ENCODE peak calls at places on chromosomes 13 and 19, in nine cellular contexts. One of them, this sample, is unnamed.

GRCh38 chr13:111248822-111249221 is 71.6 kb upstream of the TEX29 start:
- DNase-seq in CD4-positive, alpha-beta T cell: no peak
- DNase-seq in CD8-positive, alpha-beta T cell: no peak
- DNase-seq in NCI-H774: no peak
- DNase-seq in NCI-H1092: peak
- DNase-seq in stimulated activated CD8-positive, alpha-beta memory T cell treated with anti-CD3 and anti-CD28 coated beads, Interleukin-4, amount 100 ng/mL, for 24 hours: no peak
- DNase-seq in dermis microvascular lymphatic vessel endothelial cell: no peak
- DNase-seq in Calu3: no peak
- DNase-seq in stimulated activated CD4-positive, alpha-beta T cell treated with anti-CD3 and anti-CD28 coated beads, Interleukin-4, amount 100 ng/mL, for 1 hour: no peak
- DNase-seq in this sample: no peak

GRCh38 chr19:40718774-40719391 is 2.0 kb downstream of the ITPKC start:
- DNase-seq in dermis microvascular lymphatic vessel endothelial cell: peak
- DNase-seq in stimulated activated CD8-positive, alpha-beta memory T cell treated with anti-CD3 and anti-CD28 coated beads, Interleukin-4, amount 100 ng/mL, for 24 hours: no peak
- DNase-seq in Calu3: peak
- DNase-seq in stimulated activated CD4-positive, alpha-beta T cell treated with anti-CD3 and anti-CD28 coated beads, Interleukin-4, amount 100 ng/mL, for 1 hour: no peak
- DNase-seq in NCI-H774: no peak
- DNase-seq in CD4-positive, alpha-beta T cell: no peak
- DNase-seq in CD8-positive, alpha-beta T cell: no peak
- DNase-seq in NCI-H1092: no peak
- DNase-seq in this sample: peak

GRCh38 chr19:16315825-16316505 is 8.7 kb upstream of the KLF2 start:
- DNase-seq in NCI-H774: no peak
- DNase-seq in stimulated activated CD8-positive, alpha-beta memory T cell treated with anti-CD3 and anti-CD28 coated beads, Interleukin-4, amount 100 ng/mL, for 24 hours: no peak
- DNase-seq in CD4-positive, alpha-beta T cell: no peak
- DNase-seq in stimulated activated CD4-positive, alpha-beta T cell treated with anti-CD3 and anti-CD28 coated beads, Interleukin-4, amount 100 ng/mL, for 1 hour: no peak
- DNase-seq in NCI-H1092: no peak
- DNase-seq in CD8-positive, alpha-beta T cell: no peak
- DNase-seq in Calu3: no peak
- DNase-seq in dermis microvascular lymphatic vessel endothelial cell: peak
- DNase-seq in this sample: no peak

GRCh38 chr13:65966991-65967451 is 1263.1 kb downstream of the PCDH9 start:
- DNase-seq in Calu3: no peak
- DNase-seq in NCI-H1092: no peak
- DNase-seq in dermis microvascular lymphatic vessel endothelial cell: peak
- DNase-seq in stimulated activated CD4-positive, alpha-beta T cell treated with anti-CD3 and anti-CD28 coated beads, Interleukin-4, amount 100 ng/mL, for 1 hour: no peak
- DNase-seq in NCI-H774: no peak
- DNase-seq in CD4-positive, alpha-beta T cell: no peak
- DNase-seq in CD8-positive, alpha-beta T cell: no peak
- DNase-seq in stimulated activated CD8-positive, alpha-beta memory T cell treated with anti-CD3 and anti-CD28 coated beads, Interleukin-4, amount 100 ng/mL, for 24 hours: no peak
- DNase-seq in this sample: peak

GRCh38 chr13:75445717-75446529 is 36.0 kb downstream of the TBC1D4 start:
- DNase-seq in CD4-positive, alpha-beta T cell: no peak
- DNase-seq in NCI-H774: no peak
- DNase-seq in dermis microvascular lymphatic vessel endothelial cell: no peak
- DNase-seq in CD8-positive, alpha-beta T cell: no peak
- DNase-seq in Calu3: no peak
- DNase-seq in NCI-H1092: no peak
- DNase-seq in stimulated activated CD8-positive, alpha-beta memory T cell treated with anti-CD3 and anti-CD28 coated beads, Interleukin-4, amount 100 ng/mL, for 24 hours: no peak
- DNase-seq in stimulated activated CD4-positive, alpha-beta T cell treated with anti-CD3 and anti-CD28 coated beads, Interleukin-4, amount 100 ng/mL, for 1 hour: no peak
- DNase-seq in this sample: no peak

GRCh38 chr19:19202707-19203011 is 555 bp downstream of the NR2C2AP start:
- DNase-seq in NCI-H1092: no peak
- DNase-seq in stimulated activated CD8-positive, alpha-beta memory T cell treated with anti-CD3 and anti-CD28 coated beads, Interleukin-4, amount 100 ng/mL, for 24 hours: no peak
- DNase-seq in CD8-positive, alpha-beta T cell: no peak
- DNase-seq in stimulated activated CD4-positive, alpha-beta T cell treated with anti-CD3 and anti-CD28 coated beads, Interleukin-4, amount 100 ng/mL, for 1 hour: no peak
- DNase-seq in dermis microvascular lymphatic vessel endothelial cell: no peak
- DNase-seq in CD4-positive, alpha-beta T cell: no peak
- DNase-seq in Calu3: no peak
- DNase-seq in NCI-H774: no peak
- DNase-seq in this sample: no peak

GRCh38 chr19:19403373-19403901 is 2.0 kb upstream of the GATAD2A start:
- DNase-seq in CD4-positive, alpha-beta T cell: no peak
- DNase-seq in CD8-positive, alpha-beta T cell: no peak
- DNase-seq in NCI-H774: peak
- DNase-seq in stimulated activated CD4-positive, alpha-beta T cell treated with anti-CD3 and anti-CD28 coated beads, Interleukin-4, amount 100 ng/mL, for 1 hour: no peak
- DNase-seq in NCI-H1092: no peak
- DNase-seq in stimulated activated CD8-positive, alpha-beta memory T cell treated with anti-CD3 and anti-CD28 coated beads, Interleukin-4, amount 100 ng/mL, for 24 hours: no peak
- DNase-seq in Calu3: peak
- DNase-seq in dermis microvascular lymphatic vessel endothelial cell: peak
- DNase-seq in this sample: peak

GRCh38 chr19:53994811-53995210 is 3.4 kb downstream of the CACNG6 start:
- DNase-seq in Calu3: no peak
- DNase-seq in NCI-H1092: no peak
- DNase-seq in CD8-positive, alpha-beta T cell: no peak
- DNase-seq in NCI-H774: no peak
- DNase-seq in CD4-positive, alpha-beta T cell: no peak
- DNase-seq in stimulated activated CD4-positive, alpha-beta T cell treated with anti-CD3 and anti-CD28 coated beads, Interleukin-4, amount 100 ng/mL, for 1 hour: no peak
- DNase-seq in dermis microvascular lymphatic vessel endothelial cell: no peak
- DNase-seq in stimulated activated CD8-positive, alpha-beta memory T cell treated with anti-CD3 and anti-CD28 coated beads, Interleukin-4, amount 100 ng/mL, for 24 hours: no peak
- DNase-seq in this sample: no peak

GRCh38 chr13:111845621-111846351 is 221.2 kb upstream of the SOX1 start:
- DNase-seq in CD8-positive, alpha-beta T cell: no peak
- DNase-seq in dermis microvascular lymphatic vessel endothelial cell: no peak
- DNase-seq in stimulated activated CD8-positive, alpha-beta memory T cell treated with anti-CD3 and anti-CD28 coated beads, Interleukin-4, amount 100 ng/mL, for 24 hours: no peak
- DNase-seq in CD4-positive, alpha-beta T cell: no peak
- DNase-seq in NCI-H774: peak
- DNase-seq in NCI-H1092: no peak
- DNase-seq in stimulated activated CD4-positive, alpha-beta T cell treated with anti-CD3 and anti-CD28 coated beads, Interleukin-4, amount 100 ng/mL, for 1 hour: no peak
- DNase-seq in Calu3: no peak
- DNase-seq in this sample: no peak

GRCh38 chr13:40586886-40587285 is 79.6 kb downstream of the FOXO1 start:
- DNase-seq in NCI-H774: no peak
- DNase-seq in NCI-H1092: no peak
- DNase-seq in stimulated activated CD4-positive, alpha-beta T cell treated with anti-CD3 and anti-CD28 coated beads, Interleukin-4, amount 100 ng/mL, for 1 hour: no peak
- DNase-seq in stimulated activated CD8-positive, alpha-beta memory T cell treated with anti-CD3 and anti-CD28 coated beads, Interleukin-4, amount 100 ng/mL, for 24 hours: no peak
- DNase-seq in CD4-positive, alpha-beta T cell: no peak
- DNase-seq in Calu3: no peak
- DNase-seq in CD8-positive, alpha-beta T cell: no peak
- DNase-seq in dermis microvascular lymphatic vessel endothelial cell: no peak
- DNase-seq in this sample: no peak

GRCh38 chr19:12939292-12939606 is 840 bp downstream of the CALR start:
- DNase-seq in CD4-positive, alpha-beta T cell: no peak
- DNase-seq in stimulated activated CD8-positive, alpha-beta memory T cell treated with anti-CD3 and anti-CD28 coated beads, Interleukin-4, amount 100 ng/mL, for 24 hours: no peak
- DNase-seq in CD8-positive, alpha-beta T cell: peak
- DNase-seq in NCI-H774: no peak
- DNase-seq in Calu3: no peak
- DNase-seq in stimulated activated CD4-positive, alpha-beta T cell treated with anti-CD3 and anti-CD28 coated beads, Interleukin-4, amount 100 ng/mL, for 1 hour: peak
- DNase-seq in NCI-H1092: no peak
- DNase-seq in dermis microvascular lymphatic vessel endothelial cell: no peak
- DNase-seq in this sample: no peak

GRCh38 chr19:17234911-17235617 is 9.0 kb downstream of the OCEL1 start:
- DNase-seq in NCI-H1092: peak
- DNase-seq in CD4-positive, alpha-beta T cell: peak
- DNase-seq in Calu3: peak
- DNase-seq in CD8-positive, alpha-beta T cell: peak
- DNase-seq in dermis microvascular lymphatic vessel endothelial cell: peak
- DNase-seq in stimulated activated CD8-positive, alpha-beta memory T cell treated with anti-CD3 and anti-CD28 coated beads, Interleukin-4, amount 100 ng/mL, for 24 hours: peak
- DNase-seq in stimulated activated CD4-positive, alpha-beta T cell treated with anti-CD3 and anti-CD28 coated beads, Interleukin-4, amount 100 ng/mL, for 1 hour: peak
- DNase-seq in NCI-H774: peak
- DNase-seq in this sample: peak

GRCh38 chr13:20391597-20392452 is 133.8 kb downstream of the CRYL1 start:
- DNase-seq in stimulated activated CD8-positive, alpha-beta memory T cell treated with anti-CD3 and anti-CD28 coated beads, Interleukin-4, amount 100 ng/mL, for 24 hours: no peak
- DNase-seq in NCI-H1092: no peak
- DNase-seq in Calu3: peak
- DNase-seq in NCI-H774: no peak
- DNase-seq in CD4-positive, alpha-beta T cell: no peak
- DNase-seq in CD8-positive, alpha-beta T cell: no peak
- DNase-seq in dermis microvascular lymphatic vessel endothelial cell: no peak
- DNase-seq in stimulated activated CD4-positive, alpha-beta T cell treated with anti-CD3 and anti-CD28 coated beads, Interleukin-4, amount 100 ng/mL, for 1 hour: no peak
- DNase-seq in this sample: peak

GRCh38 chr19:15863272-15863671 is 34.6 kb downstream of the CYP4F2 start:
- DNase-seq in CD4-positive, alpha-beta T cell: no peak
- DNase-seq in stimulated activated CD4-positive, alpha-beta T cell treated with anti-CD3 and anti-CD28 coated beads, Interleukin-4, amount 100 ng/mL, for 1 hour: no peak
- DNase-seq in NCI-H774: no peak
- DNase-seq in Calu3: peak
- DNase-seq in stimulated activated CD8-positive, alpha-beta memory T cell treated with anti-CD3 and anti-CD28 coated beads, Interleukin-4, amount 100 ng/mL, for 24 hours: no peak
- DNase-seq in dermis microvascular lymphatic vessel endothelial cell: no peak
- DNase-seq in CD8-positive, alpha-beta T cell: no peak
- DNase-seq in NCI-H1092: no peak
- DNase-seq in this sample: no peak

GRCh38 chr13:33179463-33179862 is 106.1 kb downstream of the STARD13 start:
- DNase-seq in Calu3: no peak
- DNase-seq in NCI-H1092: no peak
- DNase-seq in dermis microvascular lymphatic vessel endothelial cell: no peak
- DNase-seq in stimulated activated CD4-positive, alpha-beta T cell treated with anti-CD3 and anti-CD28 coated beads, Interleukin-4, amount 100 ng/mL, for 1 hour: no peak
- DNase-seq in stimulated activated CD8-positive, alpha-beta memory T cell treated with anti-CD3 and anti-CD28 coated beads, Interleukin-4, amount 100 ng/mL, for 24 hours: no peak
- DNase-seq in NCI-H774: no peak
- DNase-seq in CD8-positive, alpha-beta T cell: no peak
- DNase-seq in CD4-positive, alpha-beta T cell: no peak
- DNase-seq in this sample: no peak

GRCh38 chr13:69737129-69737935 is 370.3 kb upstream of the ATXN8OS start:
- DNase-seq in dermis microvascular lymphatic vessel endothelial cell: no peak
- DNase-seq in stimulated activated CD4-positive, alpha-beta T cell treated with anti-CD3 and anti-CD28 coated beads, Interleukin-4, amount 100 ng/mL, for 1 hour: no peak
- DNase-seq in NCI-H1092: no peak
- DNase-seq in stimulated activated CD8-positive, alpha-beta memory T cell treated with anti-CD3 and anti-CD28 coated beads, Interleukin-4, amount 100 ng/mL, for 24 hours: no peak
- DNase-seq in NCI-H774: no peak
- DNase-seq in CD8-positive, alpha-beta T cell: no peak
- DNase-seq in CD4-positive, alpha-beta T cell: no peak
- DNase-seq in Calu3: no peak
- DNase-seq in this sample: no peak

GRCh38 chr19:1824252-1824622 is 12.2 kb upstream of the ATP8B3 start:
- DNase-seq in NCI-H774: no peak
- DNase-seq in Calu3: no peak
- DNase-seq in NCI-H1092: no peak
- DNase-seq in CD4-positive, alpha-beta T cell: no peak
- DNase-seq in stimulated activated CD8-positive, alpha-beta memory T cell treated with anti-CD3 and anti-CD28 coated beads, Interleukin-4, amount 100 ng/mL, for 24 hours: no peak
- DNase-seq in CD8-positive, alpha-beta T cell: no peak
- DNase-seq in stimulated activated CD4-positive, alpha-beta T cell treated with anti-CD3 and anti-CD28 coated beads, Interleukin-4, amount 100 ng/mL, for 1 hour: no peak
- DNase-seq in dermis microvascular lymphatic vessel endothelial cell: no peak
- DNase-seq in this sample: no peak

GRCh38 chr13:71968025-71968424 is 101.0 kb upstream of the DACH1 start:
- DNase-seq in CD4-positive, alpha-beta T cell: no peak
- DNase-seq in Calu3: no peak
- DNase-seq in NCI-H1092: no peak
- DNase-seq in CD8-positive, alpha-beta T cell: no peak
- DNase-seq in stimulated activated CD8-positive, alpha-beta memory T cell treated with anti-CD3 and anti-CD28 coated beads, Interleukin-4, amount 100 ng/mL, for 24 hours: no peak
- DNase-seq in stimulated activated CD4-positive, alpha-beta T cell treated with anti-CD3 and anti-CD28 coated beads, Interleukin-4, amount 100 ng/mL, for 1 hour: no peak
- DNase-seq in dermis microvascular lymphatic vessel endothelial cell: peak
- DNase-seq in NCI-H774: no peak
- DNase-seq in this sample: no peak

GRCh38 chr13:79404361-79404760 is 1.7 kb downstream of the RBM26 start:
- DNase-seq in CD8-positive, alpha-beta T cell: no peak
- DNase-seq in CD4-positive, alpha-beta T cell: no peak
- DNase-seq in Calu3: no peak
- DNase-seq in stimulated activated CD8-positive, alpha-beta memory T cell treated with anti-CD3 and anti-CD28 coated beads, Interleukin-4, amount 100 ng/mL, for 24 hours: no peak
- DNase-seq in stimulated activated CD4-positive, alpha-beta T cell treated with anti-CD3 and anti-CD28 coated beads, Interleukin-4, amount 100 ng/mL, for 1 hour: no peak
- DNase-seq in dermis microvascular lymphatic vessel endothelial cell: no peak
- DNase-seq in NCI-H774: no peak
- DNase-seq in NCI-H1092: no peak
- DNase-seq in this sample: no peak

GRCh38 chr19:15324791-15325519 is 7.4 kb downstream of the BRD4 start:
- DNase-seq in stimulated activated CD4-positive, alpha-beta T cell treated with anti-CD3 and anti-CD28 coated beads, Interleukin-4, amount 100 ng/mL, for 1 hour: no peak
- DNase-seq in stimulated activated CD8-positive, alpha-beta memory T cell treated with anti-CD3 and anti-CD28 coated beads, Interleukin-4, amount 100 ng/mL, for 24 hours: no peak
- DNase-seq in CD8-positive, alpha-beta T cell: no peak
- DNase-seq in NCI-H774: no peak
- DNase-seq in NCI-H1092: no peak
- DNase-seq in CD4-positive, alpha-beta T cell: no peak
- DNase-seq in Calu3: no peak
- DNase-seq in dermis microvascular lymphatic vessel endothelial cell: no peak
- DNase-seq in this sample: no peak

GRCh38 chr19:18300930-18301717 is 19.7 kb upstream of the JUND start:
- DNase-seq in stimulated activated CD8-positive, alpha-beta memory T cell treated with anti-CD3 and anti-CD28 coated beads, Interleukin-4, amount 100 ng/mL, for 24 hours: no peak
- DNase-seq in CD8-positive, alpha-beta T cell: no peak
- DNase-seq in NCI-H774: no peak
- DNase-seq in Calu3: peak
- DNase-seq in stimulated activated CD4-positive, alpha-beta T cell treated with anti-CD3 and anti-CD28 coated beads, Interleukin-4, amount 100 ng/mL, for 1 hour: no peak
- DNase-seq in dermis microvascular lymphatic vessel endothelial cell: peak
- DNase-seq in NCI-H1092: no peak
- DNase-seq in CD4-positive, alpha-beta T cell: no peak
- DNase-seq in this sample: peak

GRCh38 chr19:24054044-24054935 is 32.7 kb upstream of the ZNF254 start:
- DNase-seq in CD8-positive, alpha-beta T cell: no peak
- DNase-seq in Calu3: no peak
- DNase-seq in stimulated activated CD4-positive, alpha-beta T cell treated with anti-CD3 and anti-CD28 coated beads, Interleukin-4, amount 100 ng/mL, for 1 hour: no peak
- DNase-seq in stimulated activated CD8-positive, alpha-beta memory T cell treated with anti-CD3 and anti-CD28 coated beads, Interleukin-4, amount 100 ng/mL, for 24 hours: no peak
- DNase-seq in dermis microvascular lymphatic vessel endothelial cell: no peak
- DNase-seq in NCI-H1092: no peak
- DNase-seq in NCI-H774: no peak
- DNase-seq in CD4-positive, alpha-beta T cell: no peak
- DNase-seq in this sample: peak

GRCh38 chr13:97658556-97658955 is 224.6 kb downstream of the RAP2A start:
- DNase-seq in NCI-H774: no peak
- DNase-seq in stimulated activated CD4-positive, alpha-beta T cell treated with anti-CD3 and anti-CD28 coated beads, Interleukin-4, amount 100 ng/mL, for 1 hour: no peak
- DNase-seq in Calu3: no peak
- DNase-seq in NCI-H1092: no peak
- DNase-seq in CD8-positive, alpha-beta T cell: no peak
- DNase-seq in stimulated activated CD8-positive, alpha-beta memory T cell treated with anti-CD3 and anti-CD28 coated beads, Interleukin-4, amount 100 ng/mL, for 24 hours: no peak
- DNase-seq in CD4-positive, alpha-beta T cell: no peak
- DNase-seq in dermis microvascular lymphatic vessel endothelial cell: peak
- DNase-seq in this sample: no peak

GRCh38 chr13:29472317-29472961 is 123.0 kb downstream of the SLC7A1 start:
- DNase-seq in CD4-positive, alpha-beta T cell: peak
- DNase-seq in NCI-H774: no peak
- DNase-seq in CD8-positive, alpha-beta T cell: peak
- DNase-seq in Calu3: peak
- DNase-seq in NCI-H1092: no peak
- DNase-seq in stimulated activated CD8-positive, alpha-beta memory T cell treated with anti-CD3 and anti-CD28 coated beads, Interleukin-4, amount 100 ng/mL, for 24 hours: peak
- DNase-seq in stimulated activated CD4-positive, alpha-beta T cell treated with anti-CD3 and anti-CD28 coated beads, Interleukin-4, amount 100 ng/mL, for 1 hour: peak
- DNase-seq in dermis microvascular lymphatic vessel endothelial cell: peak
- DNase-seq in this sample: peak

GRCh38 chr13:85738696-85739320 is 60.4 kb downstream of the SLITRK6 start:
- DNase-seq in NCI-H1092: no peak
- DNase-seq in dermis microvascular lymphatic vessel endothelial cell: no peak
- DNase-seq in CD8-positive, alpha-beta T cell: no peak
- DNase-seq in Calu3: no peak
- DNase-seq in CD4-positive, alpha-beta T cell: no peak
- DNase-seq in stimulated activated CD4-positive, alpha-beta T cell treated with anti-CD3 and anti-CD28 coated beads, Interleukin-4, amount 100 ng/mL, for 1 hour: no peak
- DNase-seq in NCI-H774: no peak
- DNase-seq in stimulated activated CD8-positive, alpha-beta memory T cell treated with anti-CD3 and anti-CD28 coated beads, Interleukin-4, amount 100 ng/mL, for 24 hours: no peak
- DNase-seq in this sample: no peak

GRCh38 chr13:32837973-32838940 is 178.0 kb upstream of the KL start:
- DNase-seq in stimulated activated CD4-positive, alpha-beta T cell treated with anti-CD3 and anti-CD28 coated beads, Interleukin-4, amount 100 ng/mL, for 1 hour: no peak
- DNase-seq in dermis microvascular lymphatic vessel endothelial cell: no peak
- DNase-seq in NCI-H774: no peak
- DNase-seq in CD4-positive, alpha-beta T cell: no peak
- DNase-seq in Calu3: no peak
- DNase-seq in CD8-positive, alpha-beta T cell: no peak
- DNase-seq in stimulated activated CD8-positive, alpha-beta memory T cell treated with anti-CD3 and anti-CD28 coated beads, Interleukin-4, amount 100 ng/mL, for 24 hours: no peak
- DNase-seq in NCI-H1092: no peak
- DNase-seq in this sample: no peak

GRCh38 chr13:33931397-33931987 is 113.5 kb downstream of the RFC3 start:
- DNase-seq in dermis microvascular lymphatic vessel endothelial cell: peak
- DNase-seq in NCI-H1092: peak
- DNase-seq in CD4-positive, alpha-beta T cell: no peak
- DNase-seq in CD8-positive, alpha-beta T cell: no peak
- DNase-seq in stimulated activated CD8-positive, alpha-beta memory T cell treated with anti-CD3 and anti-CD28 coated beads, Interleukin-4, amount 100 ng/mL, for 24 hours: no peak
- DNase-seq in stimulated activated CD4-positive, alpha-beta T cell treated with anti-CD3 and anti-CD28 coated beads, Interleukin-4, amount 100 ng/mL, for 1 hour: no peak
- DNase-seq in NCI-H774: peak
- DNase-seq in Calu3: peak
- DNase-seq in this sample: no peak

GRCh38 chr13:99417151-99417820 is 84.0 kb upstream of the TM9SF2 start:
- DNase-seq in Calu3: no peak
- DNase-seq in stimulated activated CD4-positive, alpha-beta T cell treated with anti-CD3 and anti-CD28 coated beads, Interleukin-4, amount 100 ng/mL, for 1 hour: no peak
- DNase-seq in NCI-H774: no peak
- DNase-seq in CD4-positive, alpha-beta T cell: no peak
- DNase-seq in NCI-H1092: no peak
- DNase-seq in CD8-positive, alpha-beta T cell: no peak
- DNase-seq in stimulated activated CD8-positive, alpha-beta memory T cell treated with anti-CD3 and anti-CD28 coated beads, Interleukin-4, amount 100 ng/mL, for 24 hours: no peak
- DNase-seq in dermis microvascular lymphatic vessel endothelial cell: no peak
- DNase-seq in this sample: no peak

GRCh38 chr19:43594710-43595604 is 977 bp downstream of the IRGQ start:
- DNase-seq in NCI-H1092: no peak
- DNase-seq in NCI-H774: peak
- DNase-seq in CD8-positive, alpha-beta T cell: peak
- DNase-seq in Calu3: peak
- DNase-seq in dermis microvascular lymphatic vessel endothelial cell: peak
- DNase-seq in CD4-positive, alpha-beta T cell: peak
- DNase-seq in stimulated activated CD4-positive, alpha-beta T cell treated with anti-CD3 and anti-CD28 coated beads, Interleukin-4, amount 100 ng/mL, for 1 hour: peak
- DNase-seq in stimulated activated CD8-positive, alpha-beta memory T cell treated with anti-CD3 and anti-CD28 coated beads, Interleukin-4, amount 100 ng/mL, for 24 hours: peak
- DNase-seq in this sample: peak

GRCh38 chr13:20993661-20994440 is 67.5 kb downstream of the LATS2 start:
- DNase-seq in stimulated activated CD8-positive, alpha-beta memory T cell treated with anti-CD3 and anti-CD28 coated beads, Interleukin-4, amount 100 ng/mL, for 24 hours: no peak
- DNase-seq in CD4-positive, alpha-beta T cell: no peak
- DNase-seq in dermis microvascular lymphatic vessel endothelial cell: no peak
- DNase-seq in stimulated activated CD4-positive, alpha-beta T cell treated with anti-CD3 and anti-CD28 coated beads, Interleukin-4, amount 100 ng/mL, for 1 hour: no peak
- DNase-seq in Calu3: no peak
- DNase-seq in NCI-H1092: no peak
- DNase-seq in CD8-positive, alpha-beta T cell: no peak
- DNase-seq in NCI-H774: no peak
- DNase-seq in this sample: no peak

GRCh38 chr13:25584975-25585374 is 213.2 kb downstream of the ATP8A2 start:
- DNase-seq in CD4-positive, alpha-beta T cell: no peak
- DNase-seq in CD8-positive, alpha-beta T cell: no peak
- DNase-seq in NCI-H1092: no peak
- DNase-seq in stimulated activated CD4-positive, alpha-beta T cell treated with anti-CD3 and anti-CD28 coated beads, Interleukin-4, amount 100 ng/mL, for 1 hour: no peak
- DNase-seq in dermis microvascular lymphatic vessel endothelial cell: no peak
- DNase-seq in stimulated activated CD8-positive, alpha-beta memory T cell treated with anti-CD3 and anti-CD28 coated beads, Interleukin-4, amount 100 ng/mL, for 24 hours: no peak
- DNase-seq in NCI-H774: no peak
- DNase-seq in Calu3: no peak
- DNase-seq in this sample: no peak

This sample was measured in PC-9.